ENCODE peak calls at places on chromosomes 11 and 22, in six cellular contexts. M is omental fat pad; S is nucleus accumbens; Y is anterior cingulate cortex; G is activated CD4-positive, alpha-beta memory T cell treated with anti-CD3 and anti-CD28 coated beads for 36 hours; K is HTR-8/SVneo. X is an unnamed sample.

GRCh38 chr11:108732395-108732794 is 67.5 kb downstream of the DDX10 start:
- DNase-seq in M (no peak), S (no peak), Y (no peak), G (no peak), K (no peak), X (no peak)

GRCh38 chr22:37805878-37806277 is 1.9 kb upstream of the GCAT start:
- DNase-seq in M (no peak), S (no peak), Y (no peak), G (no peak), K (no peak), X (no peak)

GRCh38 chr11:563066-563811 is 2.5 kb downstream of the RASSF7 start:
- DNase-seq in M (no peak), S (no peak), Y (no peak), G (no peak), K (no peak), X (no peak)

GRCh38 chr11:61787928-61788491 is 4.4 kb downstream of the TMEM258 start:
- DNase-seq in M (no peak), S (peak), Y (peak), G (peak), K (peak), X (peak)

GRCh38 chr11:70577258-70577603 is 178.9 kb downstream of the CTTN start:
- DNase-seq in M (no peak), S (no peak), Y (no peak), G (no peak), K (no peak), X (no peak)

GRCh38 chr11:108466405-108466804 is 924 bp downstream of the C11orf65 start:
- DNase-seq in M (no peak), S (no peak), Y (no peak), G (peak), K (no peak), X (peak)

GRCh38 chr11:10628506-10629236 is 60.2 kb upstream of the LYVE1 start:
- DNase-seq in M (no peak), S (no peak), Y (no peak), G (peak), K (no peak), X (no peak)

GRCh38 chr11:94330789-94331188 is 26.4 kb downstream of the IZUMO1R start:
- DNase-seq in M (no peak), S (no peak), Y (no peak), G (no peak), K (no peak), X (no peak)

GRCh38 chr22:20399866-20400605 is 6.1 kb downstream of the ZNF74 start:
- DNase-seq in M (no peak), S (no peak), Y (no peak), G (no peak), K (no peak), X (no peak)

GRCh38 chr11:95082576-95083001 is 7.1 kb upstream of the ENDOD1 start:
- DNase-seq in M (no peak), S (peak), Y (peak), G (no peak), K (no peak), X (no peak)

GRCh38 chr22:21919526-21920307 is 32.9 kb downstream of the PPM1F start:
- DNase-seq in M (no peak), S (peak), Y (no peak), G (no peak), K (no peak), X (no peak)

GRCh38 chr22:31126128-31126868 is 3.5 kb downstream of the INPP5J start:
- DNase-seq in M (no peak), S (no peak), Y (no peak), G (no peak), K (no peak), X (no peak)

GRCh38 chr22:48241658-48242057 is 1479.2 kb downstream of the TBC1D22A start:
- DNase-seq in M (no peak), S (no peak), Y (no peak), G (no peak), K (no peak), X (no peak)

GRCh38 chr11:69293819-69294505 is at the start of gene MYEOV:
- DNase-seq in M (no peak), S (no peak), Y (no peak), G (peak), K (no peak), X (peak)

GRCh38 chr11:67274768-67275605 is 8.7 kb downstream of the GRK2 start:
- DNase-seq in M (no peak), S (no peak), Y (no peak), G (peak), K (no peak), X (no peak)

GRCh38 chr11:102254047-102254446 is 63.2 kb upstream of the BIRC3 start:
- DNase-seq in M (no peak), S (no peak), Y (no peak), G (no peak), K (no peak), X (peak)

GRCh38 chr11:14029971-14030531 is 67.5 kb downstream of the SPON1 start:
- DNase-seq in M (peak), S (no peak), Y (no peak), G (no peak), K (no peak), X (no peak)

GRCh38 chr11:101429708-101430107 is 154.1 kb downstream of the TRPC6 start:
- DNase-seq in M (no peak), S (no peak), Y (no peak), G (no peak), K (no peak), X (no peak)

GRCh38 chr11:34727228-34727737 is 106.4 kb downstream of the EHF start:
- DNase-seq in M (no peak), S (no peak), Y (no peak), G (no peak), K (no peak), X (no peak)

GRCh38 chr11:73320786-73321325 is 12.8 kb downstream of the ARHGEF17 start:
- DNase-seq in M (no peak), S (no peak), Y (no peak), G (no peak), K (no peak), X (no peak)

X was measured in LHCN-M2.